ENCODE peak calls at places on chromosomes 7 and 10, in ten cellular contexts. A is AG10803; T is fibroblast of pulmonary artery; Z is hepatocyte; B is SW480; L is NCI-H774; U is caudate nucleus; K is GM23248; F is WTC11; G is activated T-helper 9 cell treated with anti-CD3 and anti-CD28 coated beads, Interleukin-2, amount 50 U/mL, for 16 hours. H is an unnamed sample.
A peak's percentile ranks its signal among the peaks of the same experiment; 100 is the strongest.

GRCh38 chr7:4830176-4830575 is 31.7 kb downstream of the PAPOLB start:
- DNase-seq in Z (peak; percentile 87), A (peak; percentile 57), G (no peak), F (peak; percentile 88), B (peak; percentile 53), U (no peak), K (peak; percentile 26), T (peak; percentile 74), L (no peak), H (peak; percentile 90)

GRCh38 chr10:44895280-44895679 is 15.9 kb upstream of the TMEM72 start:
- DNase-seq in K (no peak), U (no peak), A (no peak), G (no peak), T (no peak), L (no peak), B (no peak), F (no peak), Z (no peak), H (no peak)

GRCh38 chr10:129517680-129518057 is 50.6 kb downstream of the MGMT start:
- DNase-seq in T (no peak), Z (no peak), B (no peak), L (no peak), F (no peak), K (no peak), A (no peak), U (no peak), G (no peak), H (no peak)

GRCh38 chr7:2114052-2114451 is 118.7 kb downstream of the MAD1L1 start:
- DNase-seq in Z (no peak), L (no peak), T (peak; percentile 69), B (peak; percentile 37), U (no peak), F (no peak), G (no peak), A (peak; percentile 49), K (peak; percentile 78), H (peak; percentile 75)

GRCh38 chr10:94403034-94403822 is 887 bp downstream of the TBC1D12 start:
- DNase-seq in B (peak; percentile 92), K (peak; percentile 86), A (peak; percentile 64), L (peak; percentile 19), F (peak; percentile 46), T (peak; percentile 80), G (no peak), Z (peak; percentile 74), U (no peak), H (peak; percentile 86)

GRCh38 chr10:101830322-101831168 is 12.3 kb upstream of the OGA start:
- DNase-seq in U (peak; percentile 22), F (peak; percentile 85), G (peak; percentile 91), A (peak; percentile 91), Z (peak; percentile 97), T (peak; percentile 89), K (peak; percentile 98), L (peak; percentile 73), B (peak; percentile 91), H (peak; percentile 92)

GRCh38 chr7:147510913-147511312 is 1079.7 kb upstream of the C7orf33 start:
- DNase-seq in G (no peak), F (no peak), K (peak; percentile 59), A (peak; percentile 46), T (peak; percentile 54), L (no peak), Z (no peak), B (no peak), U (no peak), H (no peak)

GRCh38 chr7:17299477-17299991 is 1.1 kb downstream of the AHR start:
- DNase-seq in G (no peak), U (no peak), A (no peak), T (peak; percentile 58), L (no peak), B (peak; percentile 60), Z (peak; percentile 15), F (no peak), K (peak; percentile 37), H (peak; percentile 44)

GRCh38 chr7:142745091-142745635 is 4.1 kb upstream of the PRSS1 start:
- DNase-seq in B (no peak), A (no peak), U (no peak), K (peak; percentile 28), T (no peak), L (no peak), F (no peak), Z (no peak), G (no peak), H (no peak)

GRCh38 chr10:95408148-95408930 is 117.5 kb upstream of the PDLIM1 start:
- DNase-seq in U (no peak), K (peak; percentile 9), Z (no peak), B (no peak), A (peak; percentile 29), T (no peak), L (no peak), G (no peak), F (no peak), H (no peak)

GRCh38 chr7:32583791-32584190 is 88.5 kb downstream of the AVL9 start:
- DNase-seq in L (no peak), U (no peak), T (no peak), G (no peak), F (no peak), B (no peak), Z (no peak), K (peak; percentile 20), A (peak; percentile 99), H (no peak)

H was measured in islet precursor cell.